ENCODE peak calls at places on chromosome X, in five cellular contexts. One of them, this sample, is unnamed.

GRCh38 chrX:9885150-9885549 is 82.0 kb upstream of the CLDN34 start:
- DNase-seq in HuH-7: peak
- DNase-seq in immature natural killer cell: peak
- DNase-seq in GM23248: peak
- DNase-seq in GM04504: peak
- DNase-seq in this sample: peak

GRCh38 chrX:7950865-7951264 is 23.7 kb upstream of the PNPLA4 start:
- DNase-seq in HuH-7: no peak
- DNase-seq in immature natural killer cell: no peak
- DNase-seq in GM23248: no peak
- DNase-seq in GM04504: no peak
- DNase-seq in this sample: no peak

GRCh38 chrX:54891573-54891972 is 29.1 kb upstream of the TRO start:
- DNase-seq in HuH-7: no peak
- DNase-seq in immature natural killer cell: peak
- DNase-seq in GM23248: peak
- DNase-seq in GM04504: no peak
- DNase-seq in this sample: peak

GRCh38 chrX:120560405-120560841 is 339 bp downstream of the CUL4B start:
- DNase-seq in HuH-7: no peak
- DNase-seq in immature natural killer cell: peak
- DNase-seq in GM23248: peak
- DNase-seq in GM04504: no peak
- DNase-seq in this sample: peak

GRCh38 chrX:37752941-37753340 is 26.9 kb upstream of the CYBB start:
- DNase-seq in HuH-7: no peak
- DNase-seq in immature natural killer cell: no peak
- DNase-seq in GM23248: no peak
- DNase-seq in GM04504: no peak
- DNase-seq in this sample: no peak

GRCh38 chrX:101395789-101396188 is 5.0 kb downstream of the RPL36A start:
- DNase-seq in HuH-7: no peak
- DNase-seq in immature natural killer cell: no peak
- DNase-seq in GM23248: peak
- DNase-seq in GM04504: no peak
- DNase-seq in this sample: peak

GRCh38 chrX:23907496-23908218 is at the start of the genes APOO and CXorf58:
- DNase-seq in HuH-7: peak
- DNase-seq in immature natural killer cell: peak
- DNase-seq in GM23248: peak
- DNase-seq in GM04504: peak
- DNase-seq in this sample: peak

GRCh38 chrX:15873566-15873965 is 19.0 kb upstream of the AP1S2 start:
- DNase-seq in HuH-7: no peak
- DNase-seq in immature natural killer cell: no peak
- DNase-seq in GM23248: no peak
- DNase-seq in GM04504: no peak
- DNase-seq in this sample: peak

GRCh38 chrX:69282893-69283690 is 117.8 kb upstream of the PJA1 start:
- DNase-seq in HuH-7: no peak
- DNase-seq in immature natural killer cell: no peak
- DNase-seq in GM23248: no peak
- DNase-seq in GM04504: no peak
- DNase-seq in this sample: no peak

GRCh38 chrX:81201692-81202412 is at the start of the genes HMGN5 and SH3BGRL:
- DNase-seq in HuH-7: no peak
- DNase-seq in immature natural killer cell: peak
- DNase-seq in GM23248: peak
- DNase-seq in GM04504: peak
- DNase-seq in this sample: peak

GRCh38 chrX:14496674-14497073 is 32.7 kb upstream of the GLRA2 start:
- DNase-seq in HuH-7: no peak
- DNase-seq in immature natural killer cell: no peak
- DNase-seq in GM23248: no peak
- DNase-seq in GM04504: no peak
- DNase-seq in this sample: peak

GRCh38 chrX:9611436-9612145 is 146.7 kb downstream of the TBL1X start:
- DNase-seq in HuH-7: no peak
- DNase-seq in immature natural killer cell: no peak
- DNase-seq in GM23248: peak
- DNase-seq in GM04504: no peak
- DNase-seq in this sample: peak

GRCh38 chrX:136021903-136022302 is 36.7 kb downstream of the SLC9A6 start:
- DNase-seq in HuH-7: no peak
- DNase-seq in immature natural killer cell: no peak
- DNase-seq in GM23248: no peak
- DNase-seq in GM04504: no peak
- DNase-seq in this sample: no peak

GRCh38 chrX:68409154-68409553 is 24.1 kb downstream of the OPHN1 start:
- DNase-seq in HuH-7: no peak
- DNase-seq in immature natural killer cell: no peak
- DNase-seq in GM23248: no peak
- DNase-seq in GM04504: no peak
- DNase-seq in this sample: no peak

GRCh38 chrX:40550069-40550468 is 30.7 kb upstream of the ATP6AP2 start:
- DNase-seq in HuH-7: no peak
- DNase-seq in immature natural killer cell: no peak
- DNase-seq in GM23248: no peak
- DNase-seq in GM04504: no peak
- DNase-seq in this sample: no peak

GRCh38 chrX:94365736-94366135 is 691.7 kb downstream of the FAM133A start:
- DNase-seq in HuH-7: no peak
- DNase-seq in immature natural killer cell: no peak
- DNase-seq in GM23248: no peak
- DNase-seq in GM04504: no peak
- DNase-seq in this sample: no peak

GRCh38 chrX:10157545-10157944 is 770 bp downstream of the CLCN4 start:
- DNase-seq in HuH-7: no peak
- DNase-seq in immature natural killer cell: no peak
- DNase-seq in GM23248: peak
- DNase-seq in GM04504: no peak
- DNase-seq in this sample: peak

GRCh38 chrX:39973810-39974209 is 123.9 kb downstream of the BCOR start:
- DNase-seq in HuH-7: no peak
- DNase-seq in immature natural killer cell: no peak
- DNase-seq in GM23248: no peak
- DNase-seq in GM04504: no peak
- DNase-seq in this sample: no peak

GRCh38 chrX:77785400-77785745 is 643 bp downstream of the ATRX start:
- DNase-seq in HuH-7: peak
- DNase-seq in immature natural killer cell: no peak
- DNase-seq in GM23248: peak
- DNase-seq in GM04504: no peak
- DNase-seq in this sample: no peak

GRCh38 chrX:35561985-35562384 is 236.2 kb upstream of the MAGEB16 start:
- DNase-seq in HuH-7: no peak
- DNase-seq in immature natural killer cell: no peak
- DNase-seq in GM23248: no peak
- DNase-seq in GM04504: no peak
- DNase-seq in this sample: no peak

GRCh38 chrX:48516987-48517386 is 4.6 kb upstream of the EBP start:
- DNase-seq in HuH-7: no peak
- DNase-seq in immature natural killer cell: no peak
- DNase-seq in GM23248: no peak
- DNase-seq in GM04504: no peak
- DNase-seq in this sample: no peak

GRCh38 chrX:108225456-108225730 is 133.8 kb downstream of the ATG4A start:
- DNase-seq in HuH-7: no peak
- DNase-seq in immature natural killer cell: no peak
- DNase-seq in GM23248: no peak
- DNase-seq in GM04504: no peak
- DNase-seq in this sample: no peak

GRCh38 chrX:129959493-129959832 is 23.0 kb upstream of the BCORL1 start:
- DNase-seq in HuH-7: no peak
- DNase-seq in immature natural killer cell: no peak
- DNase-seq in GM23248: peak
- DNase-seq in GM04504: no peak
- DNase-seq in this sample: peak

GRCh38 chrX:104697264-104697663 is 131.3 kb downstream of the IL1RAPL2 start:
- DNase-seq in HuH-7: no peak
- DNase-seq in immature natural killer cell: no peak
- DNase-seq in GM23248: no peak
- DNase-seq in GM04504: no peak
- DNase-seq in this sample: no peak

GRCh38 chrX:10175317-10175871 is 18.6 kb downstream of the CLCN4 start:
- DNase-seq in HuH-7: no peak
- DNase-seq in immature natural killer cell: no peak
- DNase-seq in GM23248: peak
- DNase-seq in GM04504: no peak
- DNase-seq in this sample: peak

GRCh38 chrX:15853586-15854079 is 980 bp downstream of the AP1S2 start:
- DNase-seq in HuH-7: no peak
- DNase-seq in immature natural killer cell: peak
- DNase-seq in GM23248: peak
- DNase-seq in GM04504: no peak
- DNase-seq in this sample: peak

GRCh38 chrX:123698979-123699378 is 33.9 kb downstream of the THOC2 start:
- DNase-seq in HuH-7: no peak
- DNase-seq in immature natural killer cell: no peak
- DNase-seq in GM23248: no peak
- DNase-seq in GM04504: no peak
- DNase-seq in this sample: peak

GRCh38 chrX:51776851-51777250 is 33.6 kb downstream of the GSPT2 start:
- DNase-seq in HuH-7: no peak
- DNase-seq in immature natural killer cell: no peak
- DNase-seq in GM23248: no peak
- DNase-seq in GM04504: no peak
- DNase-seq in this sample: no peak

GRCh38 chrX:13254076-13254785 is 65.6 kb downstream of the ATXN3L start:
- DNase-seq in HuH-7: peak
- DNase-seq in immature natural killer cell: no peak
- DNase-seq in GM23248: peak
- DNase-seq in GM04504: no peak
- DNase-seq in this sample: peak

GRCh38 chrX:2679534-2680485 is 11.3 kb upstream of the CD99 start:
- DNase-seq in HuH-7: no peak
- DNase-seq in immature natural killer cell: no peak
- DNase-seq in GM23248: no peak
- DNase-seq in GM04504: no peak
- DNase-seq in this sample: peak

GRCh38 chrX:103537871-103538387 is 18.6 kb upstream of the RAB40A start:
- DNase-seq in HuH-7: no peak
- DNase-seq in immature natural killer cell: no peak
- DNase-seq in GM23248: no peak
- DNase-seq in GM04504: no peak
- DNase-seq in this sample: no peak

This sample was measured in iris pigment epithelial cell.